ENCODE peak calls at places on chromosomes 6 and 20, in four cellular contexts. U is H1, P is ovary, N is A549. T is an unnamed sample. For H3K4me1, the result is how much of the 10 kb centered on the place peaks cover.

GRCh38 chr6:26318459-26319404 is 46.3 kb upstream of the BTN3A2 start:
- DNase-seq in N (no peak), U (no peak), P (no peak), T (peak)

GRCh38 chr20:63782051-63782471 is 42.5 kb downstream of the SLC2A4RG start:
- DNase-seq in P (no peak), N (no peak), U (no peak), T (no peak)

GRCh38 chr20:1215386-1216170 is 10.3 kb upstream of the RAD21L1 start:
- DNase-seq in P (no peak), N (no peak), U (no peak), T (no peak)

GRCh38 chr6:125759959-125760457 is 10.6 kb downstream of the HEY2 start:
- DNase-seq in N (no peak), U (no peak), P (no peak), T (no peak)

GRCh38 chr20:20083796-20084195 is 31.5 kb downstream of the CFAP61 start:
- DNase-seq in U (no peak), N (peak), P (no peak), T (peak)

GRCh38 chr20:57372581-57373350 is 18.4 kb upstream of the RBM38 start:
- DNase-seq in P (no peak), N (no peak), U (no peak), T (no peak)

GRCh38 chr6:156808287-156808686 is 31.1 kb downstream of the ARID1B start:
- DNase-seq in U (no peak), N (no peak), P (no peak), T (no peak)

GRCh38 chr6:56742122-56742791 is 99.6 kb upstream of the DST start:
- DNase-seq in N (no peak), U (no peak), P (no peak), T (peak)

GRCh38 chr6:85396159-85396808 is 53.6 kb upstream of the NT5E start:
- DNase-seq in P (no peak), U (no peak), N (no peak), T (no peak)

GRCh38 chr20:41335591-41335990 is 5.0 kb upstream of the LPIN3 start:
- DNase-seq in P (no peak), U (no peak), N (no peak), T (no peak)

GRCh38 chr6:12555267-12555666 is 161.3 kb upstream of the PHACTR1 start:
- DNase-seq in P (no peak), U (no peak), N (no peak), T (peak)

GRCh38 chr6:15522427-15522826 is 140.4 kb downstream of the DTNBP1 start:
- DNase-seq in U (no peak), N (no peak), P (peak), T (no peak)

GRCh38 chr6:21478411-21478810 is 115.1 kb upstream of the SOX4 start:
- DNase-seq in P (no peak), U (no peak), N (no peak), T (no peak)

GRCh38 chr20:25407311-25408169 is at the start of gene GINS1:
- DNase-seq in U (peak), P (peak), N (peak), T (peak)

GRCh38 chr6:10531942-10532341 is 10.8 kb downstream of the GCNT2 start:
- DNase-seq in P (no peak), N (no peak), U (no peak), T (no peak)
- H3K27ac ChIP-seq in P (no peak), N (no peak), U (no peak), T (no peak)

GRCh38 chr20:44967207-44967807 is 995 bp downstream of the STK4 start:
- DNase-seq in N (no peak), P (no peak), U (no peak), T (no peak)

GRCh38 chr20:44966030-44966961 is at the start of gene STK4:
- DNase-seq in P (peak), U (peak), N (peak), T (peak)

GRCh38 chr20:44969320-44969879 is 3.1 kb downstream of the STK4 start:
- DNase-seq in U (no peak), N (no peak), P (no peak), T (no peak)

GRCh38 chr20:44973053-44973452 is 6.7 kb downstream of the STK4 start:
- DNase-seq in P (no peak), N (no peak), U (no peak), T (peak)

GRCh38 chr20:44970243-44970757 is 4.0 kb downstream of the STK4 start:
- DNase-seq in P (no peak), N (no peak), U (no peak), T (no peak)
- H3K4me1 ChIP-seq in P (under half), N (under half), U (under half), T (under half)

DNA sequence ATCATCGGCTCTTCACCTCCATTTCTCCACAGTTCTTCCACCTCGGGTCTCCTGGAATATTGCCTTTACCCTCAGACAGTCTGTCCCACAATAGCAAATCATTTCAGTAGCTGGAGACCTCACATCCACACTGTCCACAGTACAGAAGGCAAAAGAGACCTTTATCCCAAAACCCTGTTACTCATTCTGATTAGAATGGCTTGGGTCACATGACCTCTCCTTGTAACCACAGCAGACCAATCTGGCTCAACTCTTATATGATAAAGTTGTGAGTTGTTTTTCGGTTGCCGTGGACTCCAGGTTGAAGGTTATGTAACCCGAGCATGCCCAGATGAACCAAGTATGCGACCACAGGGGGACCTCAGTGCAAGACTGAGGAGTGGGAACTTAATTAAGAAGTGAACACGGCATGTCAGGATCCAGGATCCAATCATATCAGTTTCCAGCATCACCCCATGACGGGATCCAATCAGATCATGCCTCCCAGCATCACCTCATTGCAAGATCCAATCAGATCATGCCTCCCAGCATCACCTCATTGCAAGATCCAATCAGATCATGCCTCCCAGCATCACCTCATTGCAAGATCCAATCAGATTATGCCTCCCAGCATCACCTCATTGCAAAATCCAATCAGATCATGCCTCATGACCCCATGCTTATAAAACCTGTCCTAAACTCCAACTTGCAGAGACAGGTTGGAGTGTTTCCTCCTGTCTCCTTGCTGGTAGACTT is 68.7 kb downstream of the LY86 start:
- DNase-seq in U (no peak), N (no peak), P (no peak), T (no peak)
- H3K27ac ChIP-seq in U (peak), N (no peak), P (no peak), T (no peak)

GRCh38 chr6:106099235-106099537 is 13.1 kb downstream of the PRDM1 start:
- DNase-seq in U (no peak), P (no peak), N (no peak), T (no peak)
- H3K4me1 ChIP-seq in U (under half), P (under half), N (under half), T (half or more)

DNA sequence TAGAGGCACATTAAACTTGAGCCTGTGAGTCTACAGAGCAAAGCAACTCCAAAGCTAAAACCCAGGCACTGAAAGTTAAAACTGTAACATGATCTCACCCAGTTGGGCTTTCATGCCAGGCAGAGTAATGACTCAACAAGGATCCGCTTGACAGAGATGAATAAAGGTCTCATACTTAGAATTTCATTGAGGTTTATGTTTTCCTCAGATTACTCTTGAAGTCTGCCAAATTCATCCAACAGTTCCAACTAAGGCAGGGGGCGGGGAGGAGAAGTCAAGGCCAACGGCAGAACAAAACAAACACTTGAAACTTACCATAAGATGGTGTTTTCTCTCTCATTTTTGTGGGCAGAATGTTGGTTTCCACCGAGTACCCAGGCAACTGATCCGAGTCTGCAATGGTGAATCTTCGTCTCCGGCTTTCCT is 54.0 kb upstream of the IPCEF1 start:
- DNase-seq in N (peak), U (no peak), P (peak), T (peak)
- H3K27ac ChIP-seq in N (peak), U (no peak), P (peak), T (no peak)

T was measured in foreskin keratinocyte.